ENCODE peak calls at places on chromosome X, in four cellular contexts. One of them, this sample, is unnamed.

GRCh38 chrX:135264210-135264609 is 12.3 kb downstream of the ETDA start:
- DNase-seq in GM23248: no peak
- DNase-seq in HepG2: no peak
- DNase-seq in MM.1S: no peak
- DNase-seq in this sample: no peak

GRCh38 chrX:107493141-107493540 is 43.7 kb downstream of the FRMPD3 start:
- DNase-seq in GM23248: no peak
- DNase-seq in MM.1S: no peak
- DNase-seq in HepG2: no peak
- DNase-seq in this sample: no peak

GRCh38 chrX:114581528-114582263 is 2.2 kb upstream of the HTR2C start:
- DNase-seq in MM.1S: no peak
- DNase-seq in HepG2: no peak
- DNase-seq in GM23248: peak
- DNase-seq in this sample: no peak

GRCh38 chrX:150365051-150365952 is 2.2 kb downstream of the MAMLD1 start:
- DNase-seq in MM.1S: peak
- DNase-seq in GM23248: peak
- DNase-seq in HepG2: no peak
- DNase-seq in this sample: peak

GRCh38 chrX:10314530-10315104 is 157.8 kb downstream of the CLCN4 start:
- DNase-seq in HepG2: no peak
- DNase-seq in GM23248: no peak
- DNase-seq in MM.1S: no peak
- DNase-seq in this sample: no peak

GRCh38 chrX:43469391-43470054 is 186.6 kb upstream of the MAOA start:
- DNase-seq in MM.1S: peak
- DNase-seq in GM23248: no peak
- DNase-seq in HepG2: no peak
- DNase-seq in this sample: no peak

GRCh38 chrX:43741843-43742573 is 85.9 kb downstream of the MAOA start:
- DNase-seq in HepG2: no peak
- DNase-seq in MM.1S: no peak
- DNase-seq in GM23248: peak
- DNase-seq in this sample: peak

GRCh38 chrX:53918697-53919096 is 125.6 kb downstream of the PHF8 start:
- DNase-seq in GM23248: no peak
- DNase-seq in HepG2: no peak
- DNase-seq in MM.1S: no peak
- DNase-seq in this sample: peak

GRCh38 chrX:109716431-109717028 is 16.5 kb downstream of the ACSL4 start:
- DNase-seq in GM23248: peak
- DNase-seq in MM.1S: no peak
- DNase-seq in HepG2: no peak
- DNase-seq in this sample: peak

GRCh38 chrX:1493877-1494510 is 41.3 kb upstream of the ASMTL start:
- DNase-seq in GM23248: no peak
- DNase-seq in HepG2: no peak
- DNase-seq in MM.1S: peak
- DNase-seq in this sample: no peak

GRCh38 chrX:48971325-48972213 is at the start of gene KCND1:
- DNase-seq in MM.1S: no peak
- DNase-seq in HepG2: no peak
- DNase-seq in GM23248: peak
- DNase-seq in this sample: peak

GRCh38 chrX:34880656-34881055 is 61.9 kb upstream of the FAM47B start:
- DNase-seq in GM23248: peak
- DNase-seq in MM.1S: no peak
- DNase-seq in HepG2: no peak
- DNase-seq in this sample: peak

GRCh38 chrX:125436855-125437254 is 117.2 kb downstream of the TEX13C start:
- DNase-seq in GM23248: peak
- DNase-seq in MM.1S: peak
- DNase-seq in HepG2: no peak
- DNase-seq in this sample: no peak

GRCh38 chrX:10769165-10769564 is 148.8 kb upstream of the MID1 start:
- DNase-seq in GM23248: peak
- DNase-seq in MM.1S: peak
- DNase-seq in HepG2: no peak
- DNase-seq in this sample: peak

GRCh38 chrX:121958886-121959285 is 911.5 kb downstream of the GLUD2 start:
- DNase-seq in GM23248: peak
- DNase-seq in HepG2: no peak
- DNase-seq in MM.1S: no peak
- DNase-seq in this sample: no peak

GRCh38 chrX:138723301-138723700 is 11.8 kb upstream of the FGF13 start:
- DNase-seq in GM23248: peak
- DNase-seq in HepG2: no peak
- DNase-seq in MM.1S: no peak
- DNase-seq in this sample: no peak

GRCh38 chrX:2549874-2550273 is 49.1 kb upstream of the DHRSX start:
- DNase-seq in MM.1S: no peak
- DNase-seq in HepG2: no peak
- DNase-seq in GM23248: no peak
- DNase-seq in this sample: no peak

GRCh38 chrX:2550288-2551020 is 49.7 kb upstream of the DHRSX start:
- DNase-seq in MM.1S: no peak
- DNase-seq in GM23248: peak
- DNase-seq in HepG2: no peak
- DNase-seq in this sample: no peak

GRCh38 chrX:2547746-2548145 is 47.0 kb upstream of the DHRSX start:
- DNase-seq in HepG2: no peak
- DNase-seq in MM.1S: no peak
- DNase-seq in GM23248: no peak
- DNase-seq in this sample: no peak

GRCh38 chrX:2546496-2546895 is 45.7 kb upstream of the DHRSX start:
- DNase-seq in GM23248: no peak
- DNase-seq in MM.1S: no peak
- DNase-seq in HepG2: no peak
- DNase-seq in this sample: no peak

DNA sequence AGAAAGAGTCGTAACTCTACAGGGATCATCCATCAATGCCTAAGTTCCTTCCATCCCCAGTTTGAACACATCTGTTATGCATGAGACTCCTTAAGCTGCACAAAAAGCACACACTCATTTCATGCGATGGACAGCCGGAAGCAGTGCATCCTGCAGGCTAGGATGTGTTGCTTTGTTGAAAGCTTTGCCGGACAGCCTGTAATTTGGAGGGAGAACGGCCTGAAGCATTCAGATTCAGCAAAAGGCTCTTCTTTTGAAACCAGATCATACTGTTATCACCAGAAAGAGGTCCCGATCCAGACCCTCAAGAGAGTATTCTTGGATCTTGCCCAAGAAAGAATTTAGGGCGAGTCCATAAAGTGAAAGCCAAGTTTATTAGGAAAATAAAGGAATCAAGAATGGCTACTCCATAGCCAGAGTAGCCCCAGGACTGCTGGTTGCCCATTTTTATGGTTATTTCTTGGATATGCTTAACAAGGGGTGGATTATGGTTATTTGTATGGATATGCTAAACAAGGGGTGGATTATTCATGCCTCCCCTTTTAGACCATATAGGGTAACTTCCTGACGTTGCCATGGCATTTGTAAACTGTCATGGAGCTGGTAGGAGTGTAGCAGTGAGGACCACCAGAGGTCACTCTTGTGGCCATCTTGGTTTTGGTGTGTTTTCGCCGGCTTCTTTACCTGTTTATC is 48.1 kb upstream of the DHRSX start:
- DNase-seq in MM.1S: no peak
- DNase-seq in GM23248: no peak
- DNase-seq in HepG2: no peak
- DNase-seq in this sample: no peak
- TF ChIP-seq EZH2 in MM.1S: no peak
- TF ChIP-seq EZH2 in GM23248: no peak
- TF ChIP-seq EZH2 in HepG2: no peak
- TF ChIP-seq EZH2 in this sample: no peak

GRCh38 chrX:112945796-112946195 is 105.2 kb upstream of the AMOT start:
- DNase-seq in HepG2: no peak
- DNase-seq in MM.1S: no peak
- DNase-seq in GM23248: no peak
- DNase-seq in this sample: no peak

GRCh38 chrX:112947981-112948380 is 107.3 kb upstream of the AMOT start:
- DNase-seq in MM.1S: no peak
- DNase-seq in HepG2: no peak
- DNase-seq in GM23248: no peak
- DNase-seq in this sample: no peak

GRCh38 chrX:112941209-112941788 is 100.7 kb upstream of the AMOT start:
- DNase-seq in HepG2: no peak
- DNase-seq in MM.1S: peak
- DNase-seq in GM23248: no peak
- DNase-seq in this sample: peak

GRCh38 chrX:112946227-112946626 is 105.6 kb upstream of the AMOT start:
- DNase-seq in MM.1S: no peak
- DNase-seq in HepG2: no peak
- DNase-seq in GM23248: peak
- DNase-seq in this sample: no peak
- TF ChIP-seq EZH2 in MM.1S: no peak
- TF ChIP-seq EZH2 in HepG2: no peak
- TF ChIP-seq EZH2 in GM23248: no peak
- TF ChIP-seq EZH2 in this sample: no peak

GRCh38 chrX:104253567-104254441 is 929 bp downstream of the ESX1 start:
- DNase-seq in HepG2: no peak
- DNase-seq in GM23248: peak
- DNase-seq in MM.1S: no peak
- DNase-seq in this sample: no peak

GRCh38 chrX:104255465-104255864 is 732 bp upstream of the ESX1 start:
- DNase-seq in GM23248: no peak
- DNase-seq in HepG2: no peak
- DNase-seq in MM.1S: no peak
- DNase-seq in this sample: no peak

GRCh38 chrX:104250470-104250869 is 4.3 kb downstream of the ESX1 start:
- DNase-seq in GM23248: no peak
- DNase-seq in HepG2: no peak
- DNase-seq in MM.1S: no peak
- DNase-seq in this sample: no peak

DNA sequence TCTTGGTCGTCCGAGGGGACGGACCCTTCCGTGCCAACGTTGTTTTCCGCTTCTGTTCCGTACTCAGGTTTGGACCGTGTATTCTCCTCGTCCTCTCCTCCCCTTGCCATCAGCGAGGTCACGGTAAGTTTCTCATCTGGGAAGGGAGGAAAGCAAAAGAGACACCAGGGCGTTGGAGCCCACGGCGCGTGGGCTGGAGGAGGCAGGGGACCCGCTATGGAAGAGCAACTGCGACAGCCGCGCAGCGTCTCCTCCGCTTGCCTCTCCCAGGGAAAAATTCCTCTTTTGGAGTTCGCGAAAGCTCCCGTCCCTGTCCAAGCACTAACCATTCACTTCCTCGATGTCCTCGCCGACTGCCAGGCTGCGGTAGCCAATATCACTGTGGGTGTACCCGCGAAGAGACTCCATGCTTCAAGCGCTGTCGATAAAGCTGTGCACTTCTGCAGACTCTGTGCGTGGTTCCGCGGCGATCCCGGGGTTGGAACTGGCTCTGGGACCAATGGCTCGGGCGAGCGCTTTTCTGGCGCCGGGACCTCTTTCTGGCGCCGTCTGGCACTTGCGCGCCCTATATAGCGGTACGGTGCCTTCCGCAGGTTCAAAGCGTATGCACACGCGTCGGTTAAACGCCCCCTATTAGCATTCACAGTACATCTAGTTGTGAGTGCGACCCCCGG is at the start of gene ESX1:
- DNase-seq in HepG2: no peak
- DNase-seq in MM.1S: no peak
- DNase-seq in GM23248: peak
- DNase-seq in this sample: peak
- TF ChIP-seq EZH2 in HepG2: no peak
- TF ChIP-seq EZH2 in MM.1S: no peak
- TF ChIP-seq EZH2 in GM23248: peak
- TF ChIP-seq EZH2 in this sample: peak

GRCh38 chrX:25003066-25003849 is 12.5 kb downstream of the ARX start:
- DNase-seq in GM23248: no peak
- DNase-seq in MM.1S: no peak
- DNase-seq in HepG2: no peak
- DNase-seq in this sample: no peak
- TF ChIP-seq EZH2 in GM23248: no peak
- TF ChIP-seq EZH2 in MM.1S: no peak
- TF ChIP-seq EZH2 in HepG2: no peak
- TF ChIP-seq EZH2 in this sample: peak

DNA sequence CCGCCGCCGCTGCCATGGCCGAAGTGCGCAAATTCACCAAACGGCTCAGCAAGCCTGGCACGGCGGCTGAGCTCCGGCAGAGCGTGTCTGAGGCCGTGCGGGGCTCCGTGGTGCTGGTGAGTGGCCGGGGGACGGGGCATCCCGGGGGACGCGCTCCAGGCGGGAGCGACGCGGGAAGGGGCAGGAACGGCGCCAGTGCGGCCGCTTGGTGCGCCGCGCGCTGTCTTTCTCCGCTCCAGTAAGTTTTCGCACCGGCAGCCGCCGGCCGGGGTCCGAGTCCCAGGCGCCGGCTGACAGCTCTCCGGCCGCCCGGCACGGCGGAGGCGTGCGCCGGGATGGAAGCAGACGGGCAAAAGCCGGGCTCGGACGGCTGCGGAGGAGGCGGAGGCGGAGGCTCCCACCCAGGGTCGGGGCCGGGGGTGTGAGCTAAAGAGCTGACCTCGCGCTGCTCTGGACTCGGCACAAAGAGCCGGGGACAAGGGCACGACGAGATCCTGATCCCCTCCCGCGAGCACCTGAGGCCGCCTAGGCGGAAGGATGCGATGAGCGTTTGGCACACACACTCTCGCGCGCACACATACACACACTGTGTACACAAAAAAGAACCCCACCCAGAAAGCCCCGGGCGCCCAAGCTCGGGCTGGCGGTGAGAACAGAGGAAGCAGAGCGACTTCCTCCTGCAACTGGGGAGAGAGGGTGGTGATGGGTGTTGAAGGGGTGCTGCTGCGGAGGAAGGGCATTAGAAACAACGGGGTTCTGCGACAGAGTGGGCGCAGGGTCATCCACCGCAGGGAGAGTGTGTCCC is 545 bp downstream of the DOCK11 start:
- DNase-seq in GM23248: peak
- DNase-seq in MM.1S: peak
- DNase-seq in HepG2: no peak
- DNase-seq in this sample: peak
- TF ChIP-seq EZH2 in GM23248: no peak
- TF ChIP-seq EZH2 in MM.1S: no peak
- TF ChIP-seq EZH2 in HepG2: no peak
- TF ChIP-seq EZH2 in this sample: no peak